ENCODE peak calls at places on chromosomes 13 and 19, in six cellular contexts. Q is uterus, M is IMR-90, G is spleen, L is A549, B is gastrocnemius medialis. R is an unnamed sample.

GRCh38 chr13:98468929-98469328 is 108.0 kb downstream of the STK24 start:
- DNase-seq in M (no peak), L (no peak), Q (no peak), B (no peak), G (no peak), R (no peak)

GRCh38 chr13:99363391-99363790 is 56.2 kb upstream of the GPR183 start:
- DNase-seq in M (no peak), G (no peak), B (no peak), Q (no peak), L (no peak), R (no peak)

GRCh38 chr19:30873691-30874090 is 475.5 kb downstream of the TSHZ3 start:
- DNase-seq in G (no peak), B (no peak), L (no peak), M (no peak), Q (no peak), R (no peak)

GRCh38 chr13:38914070-38914469 is 76.6 kb downstream of the STOML3 start:
- DNase-seq in L (no peak), Q (no peak), G (no peak), B (no peak), M (no peak), R (no peak)

GRCh38 chr19:21604941-21605548 is 99.6 kb downstream of the ZNF429 start:
- DNase-seq in M (no peak), L (no peak), B (peak), G (no peak), Q (peak), R (no peak)

GRCh38 chr19:15154002-15154612 is 46.7 kb downstream of the NOTCH3 start:
- DNase-seq in G (no peak), L (peak), M (peak), Q (no peak), B (no peak), R (no peak)

GRCh38 chr13:21243045-21243842 is 66.8 kb downstream of the MRPL57 start:
- DNase-seq in M (no peak), Q (no peak), L (no peak), G (no peak), B (no peak), R (no peak)

GRCh38 chr19:21197589-21198295 is 55.9 kb downstream of the ZNF431 start:
- DNase-seq in B (no peak), Q (no peak), L (no peak), G (no peak), M (peak), R (no peak)

GRCh38 chr13:26743971-26744370 is 16.6 kb downstream of the GPR12 start:
- DNase-seq in Q (no peak), B (no peak), M (no peak), L (no peak), G (no peak), R (no peak)

GRCh38 chr19:12796146-12797071 is 5.1 kb downstream of the JUNB start:
- DNase-seq in M (peak), L (peak), Q (peak), G (peak), B (peak), R (no peak)

GRCh38 chr13:79528356-79528755 is 47.4 kb downstream of the NDFIP2 start:
- DNase-seq in B (no peak), L (no peak), G (no peak), Q (no peak), M (peak), R (no peak)

GRCh38 chr13:110262082-110262436 is 44.9 kb downstream of the COL4A1 start:
- DNase-seq in L (no peak), M (no peak), G (no peak), B (no peak), Q (no peak), R (no peak)

GRCh38 chr19:19711934-19712828 is 20.7 kb downstream of the ZNF14 start:
- DNase-seq in Q (no peak), B (no peak), L (no peak), G (no peak), M (no peak), R (no peak)

GRCh38 chr19:16153582-16154336 is 10.3 kb downstream of the HSH2D start:
- DNase-seq in M (no peak), G (no peak), B (no peak), L (peak), Q (no peak), R (no peak)

GRCh38 chr19:27774827-27775226 is 1438.1 kb downstream of the UQCRFS1 start:
- DNase-seq in G (no peak), M (no peak), L (peak), B (no peak), Q (no peak), R (peak)

GRCh38 chr19:58361900-58362271 is 665 bp downstream of the ZNF497 start:
- DNase-seq in B (no peak), L (peak), G (peak), M (peak), Q (no peak), R (no peak)

GRCh38 chr13:39765801-39766463 is 110.5 kb downstream of the COG6 start:
- DNase-seq in L (peak), M (no peak), Q (peak), B (peak), G (no peak), R (no peak)

GRCh38 chr13:91292630-91293221 is 54.8 kb upstream of the MIR17HG start:
- DNase-seq in L (no peak), G (no peak), Q (no peak), M (no peak), B (no peak), R (no peak)

GRCh38 chr13:112885782-112886268 is 83.2 kb upstream of the MCF2L start:
- DNase-seq in L (peak), Q (peak), G (peak), M (peak), B (peak), R (peak)

GRCh38 chr19:54035215-54036178 is 28.2 kb downstream of the VSTM1 start:
- DNase-seq in M (peak), L (peak), G (no peak), B (no peak), Q (no peak), R (peak)

DNA sequence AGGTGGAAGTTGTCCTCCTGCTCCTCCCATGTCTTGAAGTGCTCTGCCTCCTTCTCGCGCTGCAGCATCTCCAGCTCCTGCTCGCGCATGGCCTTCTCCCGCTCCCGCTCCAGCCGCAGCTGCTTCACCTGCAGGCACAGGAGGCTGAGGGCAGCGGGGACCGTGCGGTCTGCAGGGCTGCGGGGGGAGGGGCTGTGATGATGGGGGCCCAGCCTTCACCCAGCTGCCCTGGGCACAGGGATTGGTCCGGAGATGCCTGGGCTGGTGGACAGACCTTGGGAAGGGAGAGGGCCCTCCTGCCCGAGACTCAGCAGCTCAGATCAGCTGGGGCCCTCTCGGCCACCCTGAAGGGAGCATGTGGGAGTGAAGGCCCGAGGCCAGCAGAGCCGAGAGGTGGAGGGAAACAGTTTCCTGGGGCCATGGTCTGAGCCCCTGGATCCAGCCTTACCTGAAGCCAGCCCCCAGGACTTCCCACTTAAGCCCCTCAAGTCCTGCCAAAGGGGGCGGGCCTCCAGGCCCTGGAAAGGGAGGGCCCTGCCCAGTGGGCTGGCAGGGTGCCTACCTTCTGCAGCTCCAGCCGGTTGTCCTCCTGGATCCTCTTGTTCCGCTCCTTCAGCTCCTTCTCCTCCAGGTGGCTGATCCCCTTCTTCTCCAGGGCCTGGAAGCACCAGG is 6.3 kb downstream of the CACTIN start:
- DNase-seq in L (no peak), Q (no peak), B (no peak), G (no peak), M (no peak), R (no peak)
- TF ChIP-seq POLR2A in L (no peak), Q (no peak), B (no peak), G (no peak), M (no peak), R (no peak)

GRCh38 chr19:7069042-7069903 is at the start of gene ZNF557:
- DNase-seq in Q (peak), M (peak), B (peak), G (peak), L (peak), R (peak)
- TF ChIP-seq POLR2A in Q (peak), M (peak), B (peak), G (no peak), L (peak), R (peak)

GRCh38 chr19:39347332-39348227 is 5.4 kb downstream of the SAMD4B start:
- DNase-seq in M (peak), B (no peak), G (no peak), Q (no peak), L (no peak), R (no peak)

GRCh38 chr19:39351537-39352037 is 9.4 kb downstream of the SAMD4B start:
- DNase-seq in Q (no peak), B (no peak), L (peak), M (peak), G (no peak), R (no peak)

GRCh38 chr19:39349326-39349725 is 7.1 kb downstream of the SAMD4B start:
- DNase-seq in M (no peak), Q (no peak), L (no peak), B (no peak), G (no peak), R (no peak)

GRCh38 chr19:39352549-39353285 is 10.5 kb downstream of the SAMD4B start:
- DNase-seq in Q (no peak), L (no peak), B (no peak), M (no peak), G (no peak), R (no peak)

DNA sequence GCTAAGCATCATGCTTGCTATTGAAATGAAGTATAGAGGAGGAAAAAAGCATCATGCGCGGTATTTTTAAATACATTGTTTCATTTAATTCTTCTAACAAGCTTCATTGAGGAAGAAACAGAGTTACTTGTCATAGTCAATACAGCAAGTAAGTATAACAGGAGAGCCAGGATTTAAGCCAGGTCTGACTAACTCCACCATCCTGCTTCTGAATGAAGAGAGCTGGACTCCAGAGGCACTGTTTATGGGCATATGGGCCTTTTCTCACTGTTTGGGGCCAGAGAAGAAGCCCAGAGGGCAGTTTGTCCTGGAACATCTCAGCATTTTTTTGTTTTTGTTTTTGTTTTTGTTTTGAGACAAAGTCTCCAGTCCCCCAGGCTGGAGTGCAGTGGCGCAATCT is 7.9 kb downstream of the SAMD4B start:
- DNase-seq in L (no peak), Q (no peak), M (no peak), B (no peak), G (no peak), R (no peak)
- TF ChIP-seq POLR2A in L (no peak), Q (no peak), M (no peak), B (no peak), G (no peak), R (no peak)

DNA sequence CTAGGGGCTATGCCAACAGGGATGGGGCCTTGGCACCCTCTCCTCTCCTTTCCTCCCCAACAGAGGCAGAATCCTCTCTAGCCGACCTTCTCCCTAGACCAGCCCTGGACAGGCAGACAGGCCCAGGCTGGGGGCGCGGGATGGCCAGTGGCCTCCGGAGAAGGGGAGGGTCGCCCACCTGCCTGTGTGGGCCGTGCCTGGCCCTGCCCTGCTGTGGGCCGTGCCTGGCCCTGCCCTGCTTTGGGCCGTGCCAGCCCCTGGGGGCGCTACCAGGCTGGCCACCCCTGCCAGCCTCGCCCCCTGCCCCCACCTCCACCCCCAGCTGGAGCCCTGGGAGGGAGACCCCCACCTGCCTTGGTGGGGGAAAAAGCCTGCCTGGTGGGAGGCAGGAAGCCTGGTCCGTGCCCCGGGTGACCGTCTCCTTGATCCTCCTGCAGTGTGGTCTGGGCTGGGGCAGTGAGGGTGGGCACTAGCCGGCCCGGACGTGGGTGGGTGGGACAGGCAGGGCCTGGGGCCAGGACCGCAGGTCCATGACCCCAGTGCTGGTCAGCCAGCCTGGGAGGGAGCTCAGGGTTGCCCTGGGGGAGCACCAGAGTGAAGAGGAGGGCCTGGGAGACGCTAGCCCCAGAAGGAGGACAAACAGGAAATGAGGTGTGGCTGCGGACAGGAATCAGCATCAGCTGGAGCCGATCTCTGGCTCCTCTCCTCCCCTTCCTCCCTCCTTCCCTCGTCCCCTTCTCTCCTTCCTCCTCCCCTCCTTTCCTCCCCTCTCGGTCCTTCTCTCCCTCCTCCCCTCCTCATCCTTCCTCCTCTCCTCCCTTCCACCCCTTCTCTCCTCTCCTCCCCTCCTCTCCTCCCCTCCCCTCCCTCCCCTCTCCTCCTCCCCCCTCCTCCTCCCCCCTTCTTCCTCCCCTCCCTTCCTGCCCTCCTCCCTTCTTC is 5.1 kb upstream of the MKNK2 start:
- DNase-seq in B (peak), Q (peak), G (peak), M (peak), L (peak), R (no peak)
- TF ChIP-seq POLR2A in B (peak), Q (peak), G (no peak), M (no peak), L (peak), R (peak)

GRCh38 chr19:7293795-7294570 is at the start of gene INSR:
- DNase-seq in Q (peak), B (peak), M (peak), G (peak), L (peak), R (peak)
- TF ChIP-seq POLR2A in Q (peak), B (peak), M (no peak), G (no peak), L (peak), R (peak)

GRCh38 chr13:48975101-48975925 is at the start of gene FNDC3A:
- DNase-seq in G (peak), Q (peak), B (peak), M (peak), L (peak), R (peak)
- TF ChIP-seq POLR2A in G (no peak), Q (peak), B (no peak), M (no peak), L (no peak), R (no peak)

DNA sequence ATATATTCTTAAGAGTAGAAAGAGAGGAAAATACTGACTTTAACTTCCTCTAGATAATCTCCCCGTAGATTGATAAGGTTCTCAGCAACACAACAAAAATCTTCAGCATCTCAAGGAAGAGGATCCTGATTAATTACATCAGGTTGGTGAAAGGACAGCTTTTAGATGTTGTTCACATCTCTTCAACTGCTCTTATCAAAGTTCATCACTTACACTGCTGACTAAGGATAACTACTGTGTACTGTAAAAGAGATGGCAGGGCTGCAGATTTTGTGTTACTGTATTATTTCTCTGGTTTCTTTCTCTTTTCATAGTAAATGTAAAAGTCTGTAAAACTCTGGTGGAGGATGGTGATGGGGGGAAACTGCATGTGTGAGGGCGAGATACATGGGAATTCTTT is 133.7 kb downstream of the PCDH9 start:
- DNase-seq in B (no peak), L (no peak), G (no peak), M (no peak), Q (no peak), R (no peak)
- TF ChIP-seq POLR2A in B (no peak), L (no peak), G (no peak), M (no peak), Q (no peak), R (no peak)

DNA sequence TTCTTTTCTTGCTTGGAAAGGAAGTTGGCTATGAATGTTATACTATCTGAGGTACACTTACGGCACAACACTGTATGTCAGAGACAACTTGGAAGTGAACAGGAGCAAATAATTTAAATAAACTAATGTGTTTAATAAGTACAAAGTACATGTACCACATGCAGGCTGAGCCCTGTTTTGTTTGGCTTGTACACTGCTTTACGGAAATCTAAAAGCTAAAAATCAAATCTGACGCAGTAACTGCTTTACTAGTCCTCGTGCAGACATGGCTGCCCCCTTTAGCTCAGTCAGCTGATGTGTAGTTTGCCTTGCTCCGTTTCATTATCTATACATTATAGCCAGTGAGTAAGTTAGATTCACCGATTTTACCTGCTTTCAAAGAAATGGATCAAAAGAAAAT is 36.5 kb downstream of the TDRD3 start:
- DNase-seq in Q (no peak), G (no peak), M (no peak), B (no peak), L (no peak), R (no peak)
- TF ChIP-seq POLR2A in Q (no peak), G (no peak), M (no peak), B (no peak), L (no peak), R (no peak)

GRCh38 chr19:3987619-3988371 is 2.5 kb upstream of the EEF2 start:
- DNase-seq in L (peak), G (peak), M (peak), Q (peak), B (peak), R (peak)
- TF ChIP-seq POLR2A in L (no peak), G (no peak), M (no peak), Q (no peak), B (no peak), R (no peak)

GRCh38 chr19:42244452-42245220 is 2.2 kb upstream of the GSK3A start:
- DNase-seq in M (peak), B (peak), Q (peak), L (peak), G (peak), R (peak)
- TF ChIP-seq POLR2A in M (peak), B (peak), Q (peak), L (peak), G (no peak), R (no peak)